ENCODE peak calls at places on chromosomes 6 and 20, in eight cellular contexts. D is NT2/D1; Z is adipocyte; L is aorta; B is CD8-positive, alpha-beta memory T cell; K is PC-3; H is right lobe of liver; S is colonic mucosa. W is an unnamed sample. For H3K27me3 and H3K4me1, the result is how much of the 10 kb centered on the place peaks cover.

GRCh38 chr6:40328376-40328987 is 258.7 kb downstream of the LRFN2 start:
- DNase-seq in D (no peak), Z (no peak), L (no peak), B (no peak), K (peak), H (peak), S (peak), W (peak)

GRCh38 chr20:57439432-57439831 is 48.2 kb downstream of the RBM38 start:
- DNase-seq in D (no peak), Z (no peak), L (peak), B (no peak), K (peak), H (peak), S (peak), W (no peak)

GRCh38 chr6:81531869-81532561 is 220.5 kb downstream of the TENT5A start:
- DNase-seq in D (no peak), Z (peak), L (no peak), B (no peak), K (no peak), H (no peak), S (no peak), W (no peak)

GRCh38 chr20:57795347-57795697 is 85.5 kb upstream of the PMEPA1 start:
- DNase-seq in D (no peak), Z (peak), L (no peak), B (no peak), K (peak), H (no peak), S (no peak), W (no peak)

GRCh38 chr6:41723178-41723935 is 12.1 kb downstream of the TFEB start:
- DNase-seq in D (no peak), Z (peak), L (peak), B (no peak), K (peak), H (peak), S (peak), W (no peak)

GRCh38 chr6:138287144-138287955 is 69.1 kb upstream of the PBOV1 start:
- DNase-seq in D (no peak), Z (peak), L (no peak), B (peak), K (peak), H (peak), S (peak), W (no peak)

GRCh38 chr20:1377984-1378742 is 14.7 kb downstream of the FKBP1A start:
- DNase-seq in D (no peak), Z (no peak), L (no peak), B (no peak), K (peak), H (peak), S (no peak), W (no peak)

GRCh38 chr6:169887529-169888140 is 136.2 kb downstream of the ERMARD start:
- DNase-seq in D (no peak), Z (no peak), L (no peak), B (no peak), K (no peak), H (no peak), S (no peak), W (no peak)

GRCh38 chr6:31834704-31835375 is 7.3 kb downstream of the HSPA1B start:
- DNase-seq in D (no peak), Z (peak), L (peak), B (peak), K (peak), H (peak), S (peak), W (no peak)

GRCh38 chr20:3171391-3172125 is 1.8 kb downstream of the LZTS3 start:
- DNase-seq in D (no peak), Z (no peak), L (peak), B (no peak), K (no peak), H (no peak), S (no peak), W (no peak)

GRCh38 chr6:36615018-36615761 is 21.0 kb downstream of the SRSF3 start:
- DNase-seq in D (no peak), Z (peak), L (peak), B (peak), K (peak), H (peak), S (peak), W (no peak)

GRCh38 chr6:151616600-151616999 is 122.8 kb downstream of the CCDC170 start:
- DNase-seq in D (no peak), Z (no peak), L (no peak), B (no peak), K (no peak), H (no peak), S (no peak), W (no peak)

GRCh38 chr6:121522265-121522664 is 86.8 kb downstream of the GJA1 start:
- DNase-seq in D (no peak), Z (peak), L (no peak), B (no peak), K (peak), H (no peak), S (no peak), W (no peak)

GRCh38 chr6:90168693-90169131 is 127.9 kb downstream of the BACH2 start:
- DNase-seq in D (no peak), Z (peak), L (no peak), B (no peak), K (peak), H (no peak), S (no peak), W (no peak)

GRCh38 chr6:36224918-36225461 is 28.4 kb downstream of the BRPF3 start:
- DNase-seq in D (no peak), Z (no peak), L (no peak), B (no peak), K (peak), H (no peak), S (no peak), W (no peak)

GRCh38 chr6:80132942-80133517 is 26.6 kb downstream of the BCKDHB start:
- DNase-seq in D (peak), Z (peak), L (peak), B (no peak), K (peak), H (no peak), S (peak), W (peak)

DNA sequence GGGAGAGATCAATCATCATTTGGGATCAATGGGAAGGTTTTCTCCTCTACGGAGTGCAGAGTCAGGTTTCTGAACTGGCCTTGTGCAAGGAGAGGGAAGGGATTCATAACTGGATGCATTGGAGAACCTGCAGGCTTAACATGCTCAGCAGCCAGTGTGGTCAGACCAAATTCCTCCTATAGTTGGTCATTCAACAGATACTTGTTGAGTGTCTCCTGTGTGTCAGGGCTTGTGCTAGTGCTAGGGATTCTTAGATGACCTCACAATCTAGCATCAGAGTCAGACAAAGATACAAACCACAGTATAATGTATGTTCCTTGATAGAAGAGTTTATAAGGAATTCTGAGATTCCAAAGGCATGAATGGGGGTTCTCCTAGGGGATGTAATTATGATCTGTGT is 23.9 kb downstream of the RALY start:
- DNase-seq in D (no peak), Z (peak), L (no peak), B (no peak), K (peak), H (no peak), S (no peak), W (no peak)
- H3K27me3 ChIP-seq in D (under half), Z (under half), L (under half), B (under half), K (under half), H (under half), S (under half), W (under half)

DNA sequence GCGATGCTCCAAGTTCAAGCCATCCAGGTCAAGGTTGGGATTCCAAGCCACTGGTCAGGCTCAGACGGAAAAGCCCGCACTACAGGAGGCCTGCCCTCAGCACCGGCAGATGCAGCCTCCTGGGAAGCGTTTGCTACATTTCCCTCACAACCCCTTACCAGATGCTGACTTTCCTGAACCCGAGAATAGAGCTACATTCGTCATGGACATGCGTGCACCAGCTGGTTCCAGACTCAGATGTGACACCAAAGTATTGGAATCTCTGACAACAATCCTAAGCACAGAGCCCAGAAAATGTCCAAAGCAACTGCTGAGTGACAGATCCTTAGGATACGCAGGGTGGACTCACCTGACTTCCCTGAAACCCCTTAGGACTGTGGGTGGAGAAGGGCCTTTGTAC is 174.9 kb downstream of the SASH1 start:
- DNase-seq in D (no peak), Z (no peak), L (no peak), B (no peak), K (no peak), H (no peak), S (no peak), W (no peak)
- H3K4me1 ChIP-seq in D (under half), Z (half or more), L (under half), B (under half), K (under half), H (under half), S (under half), W (under half)

DNA sequence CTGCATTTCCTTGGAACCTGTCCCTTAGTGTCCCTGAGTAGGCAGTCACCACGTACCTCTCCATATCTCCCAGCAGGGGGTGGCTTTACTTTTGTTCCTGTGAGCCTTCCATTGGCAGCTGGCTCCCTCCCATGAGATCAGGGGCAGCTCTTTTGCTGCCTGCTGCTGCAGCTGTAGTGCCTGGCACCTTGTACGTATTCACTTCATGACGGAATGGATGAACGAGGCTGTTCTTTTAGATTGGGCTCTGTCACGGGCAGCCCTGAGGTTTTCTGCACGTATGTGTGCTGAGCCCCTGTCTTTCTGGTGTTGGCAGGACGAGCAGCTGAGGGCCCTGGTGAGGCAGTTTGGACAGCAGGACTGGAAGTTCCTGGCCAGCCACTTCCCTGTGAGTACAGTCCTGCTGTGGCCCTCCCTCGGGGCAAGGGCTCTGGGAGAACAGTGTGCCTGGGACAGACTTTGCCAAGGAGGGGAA is 14.6 kb downstream of the MYBL2 start:
- DNase-seq in D (no peak), Z (no peak), L (no peak), B (no peak), K (no peak), H (no peak), S (no peak), W (no peak)
- H3K4me3 ChIP-seq in D (no peak), Z (peak), L (no peak), B (no peak), K (no peak), H (no peak), S (no peak), W (no peak)

DNA sequence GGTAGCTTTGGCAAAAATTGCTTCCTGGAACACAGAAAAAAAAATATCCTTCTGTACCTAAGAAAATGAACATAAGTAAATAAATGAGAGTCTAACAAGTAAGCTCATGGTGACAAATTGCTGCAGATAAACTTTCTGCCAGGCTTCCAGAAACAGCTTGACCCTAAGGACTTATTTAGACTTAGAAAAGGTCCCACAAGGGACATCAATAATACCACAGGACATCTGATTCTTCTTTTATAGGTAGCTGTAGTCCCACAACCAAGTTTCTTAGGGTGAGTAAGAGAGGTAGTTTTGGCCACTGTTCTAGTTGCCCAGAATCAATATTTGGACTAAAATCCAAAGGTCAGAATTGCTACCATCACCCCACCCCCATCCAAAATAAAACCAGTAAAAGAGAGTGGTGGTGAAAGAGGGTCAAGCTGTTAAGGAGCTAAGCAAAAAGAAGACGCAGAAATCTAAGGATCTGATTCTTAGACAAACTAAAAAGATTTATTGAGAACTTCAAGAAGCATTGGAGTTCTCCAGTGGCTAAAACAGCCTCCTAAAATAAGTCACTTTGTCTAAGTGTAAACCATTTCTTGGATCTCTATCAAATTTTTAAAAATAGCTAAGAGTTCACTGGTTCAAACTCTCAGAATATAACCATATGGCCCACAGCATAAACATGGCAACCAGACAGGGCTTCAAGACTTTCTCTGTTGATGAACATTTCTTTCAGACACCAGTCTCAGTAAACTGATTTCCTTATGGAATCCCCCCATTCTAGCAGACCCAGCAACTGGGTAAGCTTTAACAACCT is 180.6 kb downstream of the PTPRK start:
- DNase-seq in D (no peak), Z (peak), L (no peak), B (no peak), K (no peak), H (peak), S (no peak), W (no peak)
- H3K27me3 ChIP-seq in D (under half), Z (under half), L (under half), B (under half), K (under half), H (under half), S (under half), W (under half)

DNA sequence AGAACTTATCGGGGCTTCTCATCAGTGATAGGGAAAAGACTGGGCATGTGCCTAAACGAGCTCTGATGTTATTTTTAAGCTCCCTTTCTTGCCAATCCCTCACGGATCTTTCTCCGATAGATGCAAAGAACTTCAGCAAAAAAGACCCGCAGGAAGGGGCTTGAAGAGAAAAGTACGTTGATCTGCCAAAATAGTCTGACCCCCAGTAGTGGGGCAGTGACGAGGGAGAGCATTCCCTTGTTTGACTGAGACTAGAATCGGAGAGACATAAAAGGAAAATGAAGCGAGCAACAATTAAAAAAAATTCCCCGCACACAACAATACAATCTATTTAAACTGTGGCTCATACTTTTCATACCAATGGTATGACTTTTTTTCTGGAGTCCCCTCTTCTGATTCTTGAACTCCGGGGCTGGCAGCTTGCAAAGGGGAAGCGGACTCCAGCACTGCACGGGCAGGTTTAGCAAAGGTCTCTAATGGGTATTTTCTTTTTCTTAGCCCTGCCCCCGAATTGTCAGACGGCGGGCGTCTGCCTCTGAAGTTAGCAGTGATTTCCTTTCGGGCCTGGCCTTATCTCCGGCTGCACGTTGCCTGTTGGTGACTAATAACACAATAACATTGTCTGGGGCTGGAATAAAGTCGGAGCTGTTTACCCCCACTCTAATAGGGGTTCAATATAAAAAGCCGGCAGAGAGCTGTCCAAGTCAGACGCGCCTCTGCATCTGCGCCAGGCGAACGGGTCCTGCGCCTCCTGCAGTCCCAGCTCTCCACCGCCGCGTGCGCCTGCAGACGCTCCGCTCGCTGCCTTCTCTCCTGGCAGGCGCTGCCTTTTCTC is at the start of gene EDN1:
- DNase-seq in D (peak), Z (peak), L (peak), B (peak), K (peak), H (peak), S (peak), W (no peak)
- H3K4me1 ChIP-seq in D (under half), Z (under half), L (under half), B (under half), K (half or more), H (under half), S (under half), W (under half)

GRCh38 chr6:83948851-83949250 is 84.7 kb upstream of the MRAP2 start:
- DNase-seq in D (no peak), Z (no peak), L (no peak), B (no peak), K (no peak), H (no peak), S (no peak), W (no peak)

GRCh38 chr6:83952830-83953229 is 80.7 kb upstream of the MRAP2 start:
- DNase-seq in D (no peak), Z (peak), L (no peak), B (no peak), K (no peak), H (no peak), S (no peak), W (no peak)

GRCh38 chr6:83958250-83958685 is 75.3 kb upstream of the MRAP2 start:
- DNase-seq in D (no peak), Z (no peak), L (no peak), B (no peak), K (no peak), H (no peak), S (no peak), W (no peak)

DNA sequence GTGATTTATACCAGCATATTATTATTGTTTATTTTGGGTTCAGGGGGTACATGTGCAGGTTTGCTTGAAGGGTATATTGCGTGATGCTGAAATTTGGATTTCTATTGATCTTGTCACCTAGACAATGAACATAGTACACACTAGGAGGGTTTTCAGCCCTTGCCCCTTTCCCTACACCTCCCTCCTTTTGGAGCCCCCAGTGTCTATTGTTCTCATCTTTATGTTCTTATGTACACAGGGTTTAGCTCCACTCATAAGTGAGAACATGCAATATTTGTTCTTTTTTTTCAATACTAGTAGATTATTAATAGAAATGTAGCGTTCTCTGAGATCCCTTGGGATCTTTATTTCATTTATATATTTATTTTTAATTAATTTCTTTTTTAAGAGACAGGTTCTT is 79.2 kb upstream of the MRAP2 start:
- DNase-seq in D (no peak), Z (no peak), L (no peak), B (no peak), K (no peak), H (no peak), S (no peak), W (no peak)
- H3K4me3 ChIP-seq in D (no peak), Z (no peak), L (no peak), B (no peak), K (no peak), H (no peak), S (no peak), W (no peak)

GRCh38 chr6:188821-189655 is 103.2 kb upstream of the DUSP22 start:
- DNase-seq in D (peak), Z (peak), L (peak), B (peak), K (peak), H (peak), S (peak), W (peak)
- H3K27me3 ChIP-seq in D (under half), Z (under half), L (under half), B (under half), K (under half), H (under half), S (under half), W (under half)